ENCODE peak calls at places on chromosomes 1 and 21, in six cellular contexts. Q is transverse colon; V is GM12878; R is heart right ventricle; J is upper lobe of left lung; Y is CD8-positive, alpha-beta memory T cell. X is an unnamed sample.

GRCh38 chr21:46080171-46081021 is 17.5 kb upstream of the COL6A2 start:
- DNase-seq in Q (no peak), V (no peak), R (peak; percentile 70), J (no peak), Y (peak; percentile 42), X (no peak)

GRCh38 chr1:9653195-9653782 is 1.8 kb downstream of the PIK3CD start:
- DNase-seq in Q (no peak), V (no peak), R (no peak), J (no peak), Y (peak; percentile 54), X (peak; percentile 34)

GRCh38 chr1:23593556-23594148 is 34.4 kb upstream of the ID3 start:
- DNase-seq in Q (no peak), V (no peak), R (no peak), J (no peak), Y (no peak), X (peak; percentile 70)

GRCh38 chr1:235485558-235485957 is 18.7 kb downstream of the B3GALNT2 start:
- DNase-seq in Q (no peak), V (no peak), R (no peak), J (no peak), Y (no peak), X (no peak)

GRCh38 chr1:200867018-200867811 is 5.6 kb upstream of the GPR25 start:
- DNase-seq in Q (no peak), V (no peak), R (no peak), J (no peak), Y (no peak), X (peak; percentile 32)

GRCh38 chr1:27960762-27961645 is 1.2 kb downstream of the XKR8 start:
- DNase-seq in Q (peak; percentile 19), V (no peak), R (no peak), J (no peak), Y (no peak), X (no peak)

GRCh38 chr1:119713039-119713537 is 1.4 kb downstream of the PHGDH start:
- DNase-seq in Q (no peak), V (no peak), R (no peak), J (no peak), Y (no peak), X (no peak)

GRCh38 chr1:111192643-111193519 is 7.6 kb downstream of the DENND2D start:
- DNase-seq in Q (no peak), V (no peak), R (no peak), J (peak; percentile 67), Y (no peak), X (peak; percentile 49)

GRCh38 chr1:109613396-109614147 is 5.8 kb downstream of the GNAT2 start:
- DNase-seq in Q (no peak), V (no peak), R (no peak), J (no peak), Y (no peak), X (no peak)

GRCh38 chr1:203271962-203272632 is 33.2 kb upstream of the BTG2 start:
- DNase-seq in Q (peak; percentile 55), V (no peak), R (no peak), J (no peak), Y (no peak), X (no peak)

GRCh38 chr21:45607021-45607921 is 36.3 kb upstream of the PCBP3 start:
- DNase-seq in Q (no peak), V (no peak), R (no peak), J (peak; percentile 10), Y (no peak), X (no peak)

DNA sequence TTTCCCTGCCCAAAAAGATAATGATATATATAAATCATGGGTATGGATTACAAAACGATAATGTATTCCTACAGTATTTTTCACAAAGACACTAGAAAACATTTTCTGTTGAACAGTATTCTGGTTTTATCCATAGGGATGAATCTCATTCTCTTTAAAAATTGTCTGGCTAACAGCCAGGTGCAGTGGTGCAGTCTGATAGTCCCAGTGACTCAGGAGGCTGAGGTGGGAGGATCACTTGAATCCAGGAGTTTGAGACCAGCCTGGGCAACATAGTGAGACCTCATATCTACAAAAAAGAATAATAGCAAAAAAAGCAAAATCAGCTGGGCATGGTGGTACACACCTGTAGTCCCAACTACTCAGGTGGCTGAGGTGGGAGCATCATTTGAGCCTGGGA is 23.3 kb downstream of the PIP5K1A start:
- DNase-seq in Q (no peak), V (no peak), R (no peak), J (no peak), Y (no peak), X (no peak)
- H3K4me3 ChIP-seq in Q (no peak overlapping the region), V (no peak overlapping the region), R (no peak overlapping the region), J (no peak overlapping the region), Y (no peak overlapping the region), X (no peak overlapping the region)

GRCh38 chr1:31509124-31510072 is 66.9 kb upstream of the TINAGL1 start:
- DNase-seq in Q (peak; percentile 58), V (peak; percentile 74), R (no peak), J (no peak), Y (no peak), X (peak; percentile 34)

GRCh38 chr1:31511848-31512615 is 64.3 kb upstream of the TINAGL1 start:
- DNase-seq in Q (no peak), V (no peak), R (no peak), J (no peak), Y (no peak), X (no peak)

GRCh38 chr1:31514117-31514516 is 62.2 kb upstream of the TINAGL1 start:
- DNase-seq in Q (no peak), V (no peak), R (no peak), J (no peak), Y (no peak), X (no peak)

GRCh38 chr1:31510304-31510703 is 66.0 kb upstream of the TINAGL1 start:
- DNase-seq in Q (no peak), V (no peak), R (no peak), J (no peak), Y (no peak), X (no peak)

DNA sequence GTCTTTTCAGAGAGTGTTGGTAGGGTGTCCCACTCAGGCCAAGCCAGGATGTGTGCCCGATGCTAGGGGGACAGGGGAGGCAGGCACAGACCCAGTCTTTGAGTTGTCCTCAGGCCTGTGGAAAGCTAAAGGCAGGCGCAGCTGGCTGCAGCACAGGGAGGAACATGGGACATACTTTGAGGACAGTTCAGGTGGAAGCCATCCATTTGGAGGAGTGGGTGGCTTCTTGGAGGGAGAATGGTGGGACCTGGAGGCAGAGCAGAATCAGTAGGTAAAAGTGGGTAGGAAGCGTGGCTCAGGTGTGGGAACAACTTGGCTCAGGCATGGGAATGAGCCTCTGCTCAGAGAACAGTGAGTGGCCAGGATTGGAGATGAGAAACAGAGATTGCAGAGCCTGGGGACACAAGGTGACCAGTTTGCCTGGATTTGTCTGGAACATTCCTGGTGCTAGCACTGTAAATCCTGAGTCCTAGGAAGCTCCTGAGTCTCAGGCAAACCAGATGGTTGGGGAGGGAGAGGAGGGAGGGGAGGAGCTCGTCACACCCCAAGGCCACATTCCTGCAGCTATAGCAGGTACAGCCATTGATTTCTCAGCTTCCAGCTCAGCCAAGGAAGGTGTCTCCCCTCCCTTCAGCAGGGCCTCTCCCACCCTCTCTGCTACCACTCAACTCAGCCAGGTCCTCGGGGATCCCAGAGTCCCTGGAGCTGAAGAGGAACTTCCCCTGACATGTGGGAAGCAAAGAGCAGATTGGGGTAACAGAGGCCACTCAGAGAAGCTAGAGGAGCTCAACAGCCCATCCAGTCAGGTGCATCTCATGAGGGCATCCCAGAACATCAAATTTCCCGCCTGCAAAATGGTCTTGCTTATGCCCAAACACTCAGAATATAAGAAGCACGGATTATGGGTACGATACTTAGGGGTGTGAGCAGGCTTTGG is 65.2 kb upstream of the TINAGL1 start:
- DNase-seq in Q (peak; percentile 58), V (no peak), R (no peak), J (no peak), Y (no peak), X (no peak)
- H3K27me3 ChIP-seq in Q (no peaks in the 10 kb centered on the region), V (no peaks in the 10 kb centered on the region), R (peaks cover 7% of the 10 kb centered on the region), J (no peaks in the 10 kb centered on the region), Y (no peaks in the 10 kb centered on the region), X (no peaks in the 10 kb centered on the region)

DNA sequence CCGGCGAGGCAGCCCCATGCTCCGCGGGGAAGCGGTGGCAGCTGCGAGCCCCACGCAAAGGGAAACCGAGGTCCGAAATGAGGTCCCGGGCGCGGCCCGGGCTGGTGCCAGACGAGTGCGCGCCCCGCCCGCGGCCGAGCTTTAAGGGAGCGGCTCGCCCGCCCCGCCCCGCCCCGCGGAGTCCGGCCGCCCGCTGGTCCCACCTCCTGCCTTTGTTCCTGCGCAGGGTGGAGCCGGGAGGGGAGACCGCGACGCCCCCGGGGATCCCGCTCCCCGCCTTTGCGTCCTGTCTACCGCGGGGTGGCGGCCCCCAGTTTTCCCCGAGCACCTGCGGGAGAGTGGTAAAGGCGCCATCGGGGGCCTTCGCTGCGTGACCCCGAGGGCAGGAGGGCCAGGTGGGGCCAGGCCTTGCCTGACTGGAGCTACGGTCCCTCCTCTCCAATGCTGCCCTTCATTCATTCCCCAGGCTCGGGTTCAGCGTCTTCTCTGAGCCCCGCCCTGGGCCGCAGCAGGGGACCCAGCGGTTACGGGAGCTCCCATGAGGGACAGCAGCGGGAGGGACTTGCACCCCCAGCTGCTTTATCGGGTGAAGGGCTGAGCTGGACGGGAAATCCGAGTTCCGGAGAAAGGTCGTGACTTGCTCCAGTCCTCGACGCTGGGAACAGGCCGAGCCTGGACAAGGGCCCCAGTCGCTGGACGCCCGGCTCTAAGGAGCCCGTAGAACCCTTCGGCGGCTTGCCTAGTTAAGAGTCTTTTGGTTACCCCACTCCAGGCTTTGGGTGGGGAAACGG is at the start of gene HES2:
- DNase-seq in Q (peak; percentile 80), V (no peak), R (no peak), J (no peak), Y (no peak), X (no peak)
- H3K4me3 ChIP-seq in Q (peak within 1 kb of the TSS; percentile 51), V (peak within 1 kb of the TSS; percentile 27), R (peak within 1 kb of the TSS; percentile 55), J (peak within 1 kb of the TSS; percentile 54), Y (no peak within 1 kb of the TSS), X (peak within 1 kb of the TSS; percentile 53)

DNA sequence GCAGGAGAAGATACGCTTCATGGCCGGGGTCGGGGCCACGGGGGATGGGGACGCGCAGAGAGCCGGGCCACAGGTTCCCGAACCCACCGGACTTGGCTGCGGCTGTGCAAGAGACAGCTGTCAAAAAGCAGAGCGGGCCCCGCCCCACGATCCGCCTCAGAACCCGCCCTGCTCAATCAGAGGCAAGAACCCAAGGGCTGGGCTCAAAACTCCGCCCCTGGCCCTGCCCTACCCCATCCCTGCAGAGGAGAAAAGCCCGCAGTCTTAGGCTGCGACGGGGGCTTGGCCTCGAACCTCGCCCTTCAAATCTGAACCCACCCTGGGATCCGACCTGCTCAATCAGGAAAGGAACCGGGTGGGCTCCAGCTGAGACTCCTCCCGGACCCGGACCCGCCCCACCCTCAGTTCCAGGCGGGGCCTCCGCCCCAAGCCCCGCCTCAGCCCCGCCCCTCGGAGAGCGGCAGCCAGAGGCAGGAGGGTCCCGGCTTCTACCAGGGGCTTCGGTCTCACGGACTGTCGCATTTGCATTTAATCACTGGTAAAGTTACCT is at the start of gene ANKRD35:
- DNase-seq in Q (peak; percentile 87), V (no peak), R (peak; percentile 86), J (peak; percentile 92), Y (peak; percentile 89), X (peak; percentile 81)
- H3K27me3 ChIP-seq in Q (peaks cover 25% of the 10 kb centered on the region), V (peaks cover 7% of the 10 kb centered on the region), R (no peaks in the 10 kb centered on the region), J (no peaks in the 10 kb centered on the region), Y (peaks cover 18% of the 10 kb centered on the region), X (peaks cover 1% of the 10 kb centered on the region)

GRCh38 chr1:199808110-199808870 is 219.2 kb upstream of the NR5A2 start:
- DNase-seq in Q (no peak), V (no peak), R (no peak), J (no peak), Y (no peak), X (no peak)

GRCh38 chr1:199809311-199809710 is 218.2 kb upstream of the NR5A2 start:
- DNase-seq in Q (no peak), V (no peak), R (no peak), J (no peak), Y (no peak), X (no peak)

GRCh38 chr1:199815947-199816346 is 211.6 kb upstream of the NR5A2 start:
- DNase-seq in Q (no peak), V (no peak), R (no peak), J (no peak), Y (no peak), X (no peak)

GRCh38 chr1:199811163-199811562 is 216.3 kb upstream of the NR5A2 start:
- DNase-seq in Q (no peak), V (no peak), R (no peak), J (no peak), Y (no peak), X (no peak)
- H3K4me3 ChIP-seq in Q (no peak overlapping the region), V (no peak overlapping the region), R (no peak overlapping the region), J (no peak overlapping the region), Y (no peak overlapping the region), X (no peak overlapping the region)

X was measured in GM06990.